ENCODE peak calls at places on chromosomes 3 and 15, in four cellular contexts. E, L, V and Y are unnamed samples.

GRCh38 chr15:29343229-29343628 is 73.6 kb upstream of the NSMCE3 start:
- DNase-seq in E (no peak), L (no peak), V (no peak), Y (no peak)

GRCh38 chr3:158700559-158700958 is 28.1 kb upstream of the LXN start:
- DNase-seq in E (no peak), L (no peak), V (no peak), Y (no peak)

GRCh38 chr15:77983091-77983707 is 94.3 kb downstream of the TBC1D2B start:
- DNase-seq in E (no peak), L (no peak), V (no peak), Y (no peak)

GRCh38 chr15:42080585-42081462 is 13.5 kb downstream of the PLA2G4D start:
- DNase-seq in E (no peak), L (peak), V (no peak), Y (no peak)

GRCh38 chr3:45868213-45868612 is 18.1 kb upstream of the CCR9 start:
- DNase-seq in E (no peak), L (no peak), V (no peak), Y (no peak)

GRCh38 chr3:52056521-52056967 is at the start of gene DUSP7:
- DNase-seq in E (no peak), L (peak), V (peak), Y (peak)

GRCh38 chr15:51366911-51367310 is 25.5 kb downstream of the GLDN start:
- DNase-seq in E (no peak), L (peak), V (no peak), Y (no peak)

GRCh38 chr15:62643571-62643970 is 399.0 kb upstream of the TPM1 start:
- DNase-seq in E (no peak), L (no peak), V (no peak), Y (no peak)

GRCh38 chr3:10370429-10370828 is 49.5 kb upstream of the SEC13 start:
- DNase-seq in E (no peak), L (peak), V (peak), Y (no peak)